ENCODE peak calls at places on chromosomes 7 and 10, in nine cellular contexts. One of them, this sample, is unnamed.

GRCh38 chr10:450463-450862 is 239.0 kb downstream of the DIP2C start:
- DNase-seq in NCI-H1092 treated with DMSO at 0.1 percent for 48 hours: no peak
- DNase-seq in stimulated activated CD4-positive, alpha-beta T cell treated with anti-CD3 and anti-CD28 coated beads, Interleukin-12 subunit alpha, Interleukin-12 subunit beta, amount 100 ng/mL, for 48 hours: no peak
- DNase-seq in non-pigmented ciliary epithelial cell: no peak
- DNase-seq in NCI-H774: no peak
- DNase-seq in left ventricle myocardium superior: no peak
- DNase-seq in cerebellar cortex: no peak
- DNase-seq in ecto neural progenitor cell: no peak
- DNase-seq in mucosa of gallbladder: no peak
- DNase-seq in this sample: no peak

GRCh38 chr7:2024227-2024918 is 208.4 kb downstream of the MAD1L1 start:
- DNase-seq in ecto neural progenitor cell: no peak
- DNase-seq in NCI-H1092 treated with DMSO at 0.1 percent for 48 hours: no peak
- DNase-seq in NCI-H774: no peak
- DNase-seq in non-pigmented ciliary epithelial cell: no peak
- DNase-seq in cerebellar cortex: no peak
- DNase-seq in stimulated activated CD4-positive, alpha-beta T cell treated with anti-CD3 and anti-CD28 coated beads, Interleukin-12 subunit alpha, Interleukin-12 subunit beta, amount 100 ng/mL, for 48 hours: no peak
- DNase-seq in mucosa of gallbladder: no peak
- DNase-seq in left ventricle myocardium superior: peak; percentile 29
- DNase-seq in this sample: no peak

GRCh38 chr10:34217524-34217923 is 597.6 kb downstream of the PARD3 start:
- DNase-seq in ecto neural progenitor cell: no peak
- DNase-seq in NCI-H1092 treated with DMSO at 0.1 percent for 48 hours: no peak
- DNase-seq in stimulated activated CD4-positive, alpha-beta T cell treated with anti-CD3 and anti-CD28 coated beads, Interleukin-12 subunit alpha, Interleukin-12 subunit beta, amount 100 ng/mL, for 48 hours: no peak
- DNase-seq in cerebellar cortex: no peak
- DNase-seq in non-pigmented ciliary epithelial cell: no peak
- DNase-seq in left ventricle myocardium superior: no peak
- DNase-seq in mucosa of gallbladder: no peak
- DNase-seq in NCI-H774: no peak
- DNase-seq in this sample: no peak

GRCh38 chr7:43458746-43459337 is 124.1 kb upstream of the STK17A start:
- DNase-seq in left ventricle myocardium superior: no peak
- DNase-seq in ecto neural progenitor cell: no peak
- DNase-seq in NCI-H774: no peak
- DNase-seq in stimulated activated CD4-positive, alpha-beta T cell treated with anti-CD3 and anti-CD28 coated beads, Interleukin-12 subunit alpha, Interleukin-12 subunit beta, amount 100 ng/mL, for 48 hours: no peak
- DNase-seq in mucosa of gallbladder: no peak
- DNase-seq in cerebellar cortex: no peak
- DNase-seq in non-pigmented ciliary epithelial cell: no peak
- DNase-seq in NCI-H1092 treated with DMSO at 0.1 percent for 48 hours: no peak
- DNase-seq in this sample: no peak

GRCh38 chr10:124605856-124606812 is 138.0 kb downstream of the FAM53B start:
- DNase-seq in cerebellar cortex: no peak
- DNase-seq in stimulated activated CD4-positive, alpha-beta T cell treated with anti-CD3 and anti-CD28 coated beads, Interleukin-12 subunit alpha, Interleukin-12 subunit beta, amount 100 ng/mL, for 48 hours: no peak
- DNase-seq in left ventricle myocardium superior: peak; percentile 12
- DNase-seq in ecto neural progenitor cell: no peak
- DNase-seq in mucosa of gallbladder: no peak
- DNase-seq in NCI-H1092 treated with DMSO at 0.1 percent for 48 hours: no peak
- DNase-seq in non-pigmented ciliary epithelial cell: no peak
- DNase-seq in NCI-H774: no peak
- DNase-seq in this sample: no peak

GRCh38 chr7:18191329-18191728 is 163.7 kb upstream of the PRPS1L1 start:
- DNase-seq in non-pigmented ciliary epithelial cell: no peak
- DNase-seq in cerebellar cortex: no peak
- DNase-seq in left ventricle myocardium superior: no peak
- DNase-seq in NCI-H774: no peak
- DNase-seq in ecto neural progenitor cell: no peak
- DNase-seq in mucosa of gallbladder: no peak
- DNase-seq in NCI-H1092 treated with DMSO at 0.1 percent for 48 hours: no peak
- DNase-seq in stimulated activated CD4-positive, alpha-beta T cell treated with anti-CD3 and anti-CD28 coated beads, Interleukin-12 subunit alpha, Interleukin-12 subunit beta, amount 100 ng/mL, for 48 hours: no peak
- DNase-seq in this sample: no peak

GRCh38 chr10:22573820-22574569 is 140.4 kb downstream of the PIP4K2A start:
- DNase-seq in NCI-H1092 treated with DMSO at 0.1 percent for 48 hours: no peak
- DNase-seq in stimulated activated CD4-positive, alpha-beta T cell treated with anti-CD3 and anti-CD28 coated beads, Interleukin-12 subunit alpha, Interleukin-12 subunit beta, amount 100 ng/mL, for 48 hours: no peak
- DNase-seq in NCI-H774: no peak
- DNase-seq in left ventricle myocardium superior: no peak
- DNase-seq in cerebellar cortex: no peak
- DNase-seq in non-pigmented ciliary epithelial cell: no peak
- DNase-seq in mucosa of gallbladder: no peak
- DNase-seq in ecto neural progenitor cell: no peak
- DNase-seq in this sample: no peak

GRCh38 chr10:113661332-113661731 is 2.5 kb downstream of the NRAP start:
- DNase-seq in mucosa of gallbladder: no peak
- DNase-seq in non-pigmented ciliary epithelial cell: no peak
- DNase-seq in NCI-H774: no peak
- DNase-seq in cerebellar cortex: no peak
- DNase-seq in left ventricle myocardium superior: no peak
- DNase-seq in NCI-H1092 treated with DMSO at 0.1 percent for 48 hours: no peak
- DNase-seq in ecto neural progenitor cell: no peak
- DNase-seq in stimulated activated CD4-positive, alpha-beta T cell treated with anti-CD3 and anti-CD28 coated beads, Interleukin-12 subunit alpha, Interleukin-12 subunit beta, amount 100 ng/mL, for 48 hours: no peak
- DNase-seq in this sample: no peak

GRCh38 chr10:121312582-121312981 is 285.7 kb downstream of the FGFR2 start:
- DNase-seq in NCI-H774: no peak
- DNase-seq in ecto neural progenitor cell: no peak
- DNase-seq in left ventricle myocardium superior: no peak
- DNase-seq in NCI-H1092 treated with DMSO at 0.1 percent for 48 hours: no peak
- DNase-seq in stimulated activated CD4-positive, alpha-beta T cell treated with anti-CD3 and anti-CD28 coated beads, Interleukin-12 subunit alpha, Interleukin-12 subunit beta, amount 100 ng/mL, for 48 hours: no peak
- DNase-seq in cerebellar cortex: no peak
- DNase-seq in non-pigmented ciliary epithelial cell: no peak
- DNase-seq in mucosa of gallbladder: no peak
- DNase-seq in this sample: no peak

GRCh38 chr10:80296942-80297341 is 7.5 kb upstream of the MAT1A start:
- DNase-seq in NCI-H774: no peak
- DNase-seq in non-pigmented ciliary epithelial cell: no peak
- DNase-seq in ecto neural progenitor cell: no peak
- DNase-seq in cerebellar cortex: no peak
- DNase-seq in NCI-H1092 treated with DMSO at 0.1 percent for 48 hours: no peak
- DNase-seq in stimulated activated CD4-positive, alpha-beta T cell treated with anti-CD3 and anti-CD28 coated beads, Interleukin-12 subunit alpha, Interleukin-12 subunit beta, amount 100 ng/mL, for 48 hours: no peak
- DNase-seq in left ventricle myocardium superior: no peak
- DNase-seq in mucosa of gallbladder: no peak
- DNase-seq in this sample: no peak

GRCh38 chr10:761376-761775 is 71.9 kb upstream of the DIP2C start:
- DNase-seq in mucosa of gallbladder: no peak
- DNase-seq in stimulated activated CD4-positive, alpha-beta T cell treated with anti-CD3 and anti-CD28 coated beads, Interleukin-12 subunit alpha, Interleukin-12 subunit beta, amount 100 ng/mL, for 48 hours: no peak
- DNase-seq in ecto neural progenitor cell: no peak
- DNase-seq in NCI-H1092 treated with DMSO at 0.1 percent for 48 hours: no peak
- DNase-seq in non-pigmented ciliary epithelial cell: no peak
- DNase-seq in left ventricle myocardium superior: no peak
- DNase-seq in cerebellar cortex: no peak
- DNase-seq in NCI-H774: no peak
- DNase-seq in this sample: no peak

GRCh38 chr7:21497072-21497471 is 45.8 kb upstream of the DNAH11 start:
- DNase-seq in NCI-H774: no peak
- DNase-seq in cerebellar cortex: no peak
- DNase-seq in non-pigmented ciliary epithelial cell: peak; percentile 3
- DNase-seq in stimulated activated CD4-positive, alpha-beta T cell treated with anti-CD3 and anti-CD28 coated beads, Interleukin-12 subunit alpha, Interleukin-12 subunit beta, amount 100 ng/mL, for 48 hours: no peak
- DNase-seq in ecto neural progenitor cell: no peak
- DNase-seq in NCI-H1092 treated with DMSO at 0.1 percent for 48 hours: no peak
- DNase-seq in mucosa of gallbladder: no peak
- DNase-seq in left ventricle myocardium superior: no peak
- DNase-seq in this sample: no peak

GRCh38 chr7:77529279-77529678 is 7.8 kb upstream of the PTPN12 start:
- DNase-seq in cerebellar cortex: no peak
- DNase-seq in non-pigmented ciliary epithelial cell: no peak
- DNase-seq in ecto neural progenitor cell: no peak
- DNase-seq in left ventricle myocardium superior: no peak
- DNase-seq in stimulated activated CD4-positive, alpha-beta T cell treated with anti-CD3 and anti-CD28 coated beads, Interleukin-12 subunit alpha, Interleukin-12 subunit beta, amount 100 ng/mL, for 48 hours: no peak
- DNase-seq in NCI-H1092 treated with DMSO at 0.1 percent for 48 hours: no peak
- DNase-seq in NCI-H774: no peak
- DNase-seq in mucosa of gallbladder: no peak
- DNase-seq in this sample: no peak

GRCh38 chr10:113108948-113109347 is 158.9 kb downstream of the TCF7L2 start:
- DNase-seq in non-pigmented ciliary epithelial cell: no peak
- DNase-seq in stimulated activated CD4-positive, alpha-beta T cell treated with anti-CD3 and anti-CD28 coated beads, Interleukin-12 subunit alpha, Interleukin-12 subunit beta, amount 100 ng/mL, for 48 hours: no peak
- DNase-seq in cerebellar cortex: no peak
- DNase-seq in ecto neural progenitor cell: no peak
- DNase-seq in NCI-H1092 treated with DMSO at 0.1 percent for 48 hours: no peak
- DNase-seq in mucosa of gallbladder: no peak
- DNase-seq in left ventricle myocardium superior: no peak
- DNase-seq in NCI-H774: no peak
- DNase-seq in this sample: no peak

GRCh38 chr7:141220263-141220662 is 146.4 kb downstream of the TMEM178B start:
- DNase-seq in NCI-H1092 treated with DMSO at 0.1 percent for 48 hours: peak; percentile 83
- DNase-seq in ecto neural progenitor cell: no peak
- DNase-seq in mucosa of gallbladder: no peak
- DNase-seq in NCI-H774: peak; percentile 6
- DNase-seq in left ventricle myocardium superior: no peak
- DNase-seq in stimulated activated CD4-positive, alpha-beta T cell treated with anti-CD3 and anti-CD28 coated beads, Interleukin-12 subunit alpha, Interleukin-12 subunit beta, amount 100 ng/mL, for 48 hours: no peak
- DNase-seq in cerebellar cortex: no peak
- DNase-seq in non-pigmented ciliary epithelial cell: no peak
- DNase-seq in this sample: no peak

GRCh38 chr7:19377611-19378339 is 232.6 kb upstream of the FERD3L start:
- DNase-seq in mucosa of gallbladder: no peak
- DNase-seq in ecto neural progenitor cell: no peak
- DNase-seq in left ventricle myocardium superior: no peak
- DNase-seq in cerebellar cortex: no peak
- DNase-seq in NCI-H1092 treated with DMSO at 0.1 percent for 48 hours: peak; percentile 95
- DNase-seq in NCI-H774: peak; percentile 33
- DNase-seq in stimulated activated CD4-positive, alpha-beta T cell treated with anti-CD3 and anti-CD28 coated beads, Interleukin-12 subunit alpha, Interleukin-12 subunit beta, amount 100 ng/mL, for 48 hours: no peak
- DNase-seq in non-pigmented ciliary epithelial cell: peak; percentile 44
- DNase-seq in this sample: no peak

GRCh38 chr7:48091506-48092433 is 2.7 kb downstream of the UPP1 start:
- DNase-seq in ecto neural progenitor cell: no peak
- DNase-seq in mucosa of gallbladder: no peak
- DNase-seq in NCI-H1092 treated with DMSO at 0.1 percent for 48 hours: no peak
- DNase-seq in left ventricle myocardium superior: no peak
- DNase-seq in cerebellar cortex: no peak
- DNase-seq in stimulated activated CD4-positive, alpha-beta T cell treated with anti-CD3 and anti-CD28 coated beads, Interleukin-12 subunit alpha, Interleukin-12 subunit beta, amount 100 ng/mL, for 48 hours: no peak
- DNase-seq in NCI-H774: no peak
- DNase-seq in non-pigmented ciliary epithelial cell: no peak
- DNase-seq in this sample: no peak

GRCh38 chr7:79709574-79710409 is 256.3 kb upstream of the MAGI2 start:
- DNase-seq in non-pigmented ciliary epithelial cell: peak; percentile 60
- DNase-seq in stimulated activated CD4-positive, alpha-beta T cell treated with anti-CD3 and anti-CD28 coated beads, Interleukin-12 subunit alpha, Interleukin-12 subunit beta, amount 100 ng/mL, for 48 hours: no peak
- DNase-seq in mucosa of gallbladder: no peak
- DNase-seq in NCI-H1092 treated with DMSO at 0.1 percent for 48 hours: peak; percentile 47
- DNase-seq in NCI-H774: no peak
- DNase-seq in left ventricle myocardium superior: no peak
- DNase-seq in ecto neural progenitor cell: no peak
- DNase-seq in cerebellar cortex: no peak
- DNase-seq in this sample: no peak

GRCh38 chr7:56083150-56083785 is 9.5 kb downstream of the PHKG1 start:
- DNase-seq in NCI-H1092 treated with DMSO at 0.1 percent for 48 hours: peak; percentile 84
- DNase-seq in ecto neural progenitor cell: no peak
- DNase-seq in cerebellar cortex: peak; percentile 80
- DNase-seq in NCI-H774: no peak
- DNase-seq in mucosa of gallbladder: no peak
- DNase-seq in left ventricle myocardium superior: peak; percentile 84
- DNase-seq in stimulated activated CD4-positive, alpha-beta T cell treated with anti-CD3 and anti-CD28 coated beads, Interleukin-12 subunit alpha, Interleukin-12 subunit beta, amount 100 ng/mL, for 48 hours: no peak
- DNase-seq in non-pigmented ciliary epithelial cell: no peak
- DNase-seq in this sample: no peak

GRCh38 chr10:93703841-93704240 is 1.4 kb upstream of the FRA10AC1 start:
- DNase-seq in left ventricle myocardium superior: no peak
- DNase-seq in cerebellar cortex: no peak
- DNase-seq in stimulated activated CD4-positive, alpha-beta T cell treated with anti-CD3 and anti-CD28 coated beads, Interleukin-12 subunit alpha, Interleukin-12 subunit beta, amount 100 ng/mL, for 48 hours: no peak
- DNase-seq in non-pigmented ciliary epithelial cell: no peak
- DNase-seq in mucosa of gallbladder: no peak
- DNase-seq in ecto neural progenitor cell: no peak
- DNase-seq in NCI-H1092 treated with DMSO at 0.1 percent for 48 hours: no peak
- DNase-seq in NCI-H774: no peak
- DNase-seq in this sample: no peak

GRCh38 chr7:101606176-101606923 is 22.7 kb downstream of the MYL10 start:
- DNase-seq in NCI-H774: no peak
- DNase-seq in ecto neural progenitor cell: no peak
- DNase-seq in mucosa of gallbladder: no peak
- DNase-seq in stimulated activated CD4-positive, alpha-beta T cell treated with anti-CD3 and anti-CD28 coated beads, Interleukin-12 subunit alpha, Interleukin-12 subunit beta, amount 100 ng/mL, for 48 hours: no peak
- DNase-seq in NCI-H1092 treated with DMSO at 0.1 percent for 48 hours: no peak
- DNase-seq in non-pigmented ciliary epithelial cell: no peak
- DNase-seq in cerebellar cortex: no peak
- DNase-seq in left ventricle myocardium superior: no peak
- DNase-seq in this sample: no peak

GRCh38 chr7:128341733-128342132 is 2.0 kb downstream of the RBM28 start:
- DNase-seq in mucosa of gallbladder: no peak
- DNase-seq in ecto neural progenitor cell: no peak
- DNase-seq in cerebellar cortex: no peak
- DNase-seq in NCI-H1092 treated with DMSO at 0.1 percent for 48 hours: no peak
- DNase-seq in stimulated activated CD4-positive, alpha-beta T cell treated with anti-CD3 and anti-CD28 coated beads, Interleukin-12 subunit alpha, Interleukin-12 subunit beta, amount 100 ng/mL, for 48 hours: no peak
- DNase-seq in left ventricle myocardium superior: no peak
- DNase-seq in NCI-H774: no peak
- DNase-seq in non-pigmented ciliary epithelial cell: no peak
- DNase-seq in this sample: no peak